ENCODE peak calls at places on chromosomes 2 and 18, in seven cellular contexts. W is heart right ventricle; C is CD4-positive, alpha-beta T cell; G is aorta; M is mammary epithelial cell; T is Panc1; N is K562. Z is an unnamed sample.

GRCh38 chr2:172943992-172944793 is 131.5 kb upstream of the MAP3K20 start:
- DNase-seq in W (no peak), C (no peak), G (no peak), M (peak), T (no peak), N (no peak), Z (no peak)

GRCh38 chr18:76018211-76018610 is 476.8 kb downstream of the ZNF516 start:
- DNase-seq in W (no peak), C (no peak), G (no peak), M (no peak), T (no peak), N (no peak), Z (no peak)

GRCh38 chr2:241895732-241896641 is 26.5 kb downstream of the RTP5 start:
- DNase-seq in W (no peak), C (no peak), G (peak), M (peak), T (no peak), N (no peak), Z (peak)

GRCh38 chr2:164803772-164804466 is 37.7 kb downstream of the COBLL1 start:
- DNase-seq in W (no peak), C (no peak), G (no peak), M (no peak), T (no peak), N (peak), Z (no peak)

GRCh38 chr2:152505495-152505906 is 170.5 kb downstream of the FMNL2 start:
- DNase-seq in W (peak), C (no peak), G (peak), M (peak), T (peak), N (peak), Z (peak)

GRCh38 chr2:16069933-16070647 is 129.7 kb downstream of the MYCN start:
- DNase-seq in W (no peak), C (no peak), G (no peak), M (peak), T (no peak), N (no peak), Z (no peak)

GRCh38 chr2:216698895-216699294 is 3.5 kb upstream of the IGFBP5 start:
- DNase-seq in W (no peak), C (no peak), G (peak), M (peak), T (peak), N (peak), Z (peak)

GRCh38 chr2:119528036-119528435 is 3.8 kb upstream of the SCTR start:
- DNase-seq in W (no peak), C (no peak), G (no peak), M (no peak), T (no peak), N (no peak), Z (no peak)

GRCh38 chr2:217398860-217399259 is 539.0 kb upstream of the TNP1 start:
- DNase-seq in W (peak), C (no peak), G (no peak), M (no peak), T (no peak), N (no peak), Z (no peak)

GRCh38 chr2:226536410-226536809 is 263.2 kb downstream of the IRS1 start:
- DNase-seq in W (no peak), C (no peak), G (no peak), M (no peak), T (no peak), N (no peak), Z (no peak)

GRCh38 chr2:226544581-226545210 is 254.9 kb downstream of the IRS1 start:
- DNase-seq in W (no peak), C (no peak), G (no peak), M (no peak), T (no peak), N (no peak), Z (no peak)

DNA sequence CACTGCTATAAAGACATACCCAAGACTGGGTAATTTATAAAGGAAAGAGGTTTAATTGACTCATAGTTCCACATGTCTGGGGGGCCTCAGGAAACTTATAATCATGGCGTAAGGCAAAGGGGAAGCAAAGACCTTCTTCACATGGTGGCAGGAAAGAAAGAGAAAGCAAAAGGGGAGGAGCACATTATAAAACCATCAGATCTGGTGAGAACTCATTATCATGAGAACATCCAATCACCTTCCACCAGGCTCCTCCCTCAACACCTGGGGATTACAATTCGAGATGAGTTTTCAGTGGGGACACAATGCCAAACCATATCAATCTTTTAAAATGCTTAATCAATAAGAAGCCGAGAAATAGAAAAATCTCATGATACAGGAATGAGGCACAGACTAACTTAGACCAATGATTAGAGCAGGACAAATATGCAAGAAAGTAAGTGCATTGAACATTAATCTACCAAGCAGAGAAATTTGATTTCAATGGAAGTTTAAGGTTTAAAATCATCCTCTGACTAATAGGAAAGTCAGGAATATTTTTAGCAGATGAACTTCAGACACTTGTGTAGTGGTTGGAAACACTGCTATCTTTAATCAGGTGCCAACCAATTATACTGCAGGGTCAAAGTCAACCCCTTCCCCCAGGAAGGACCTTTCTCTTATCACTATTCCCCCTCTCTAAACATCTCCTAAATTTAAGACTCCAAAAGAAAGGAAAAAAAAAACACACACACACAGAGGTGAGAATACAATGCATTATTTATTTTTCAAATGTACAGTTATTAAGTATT is 259.2 kb downstream of the IRS1 start:
- DNase-seq in W (no peak), C (no peak), G (no peak), M (no peak), T (no peak), N (no peak), Z (no peak)
- H3K27ac ChIP-seq in W (peak), C (no peak), G (no peak), M (no peak), T (no peak), N (no peak), Z (no peak)

GRCh38 chr2:170492010-170492409 is 223.1 kb upstream of the SP5 start:
- DNase-seq in W (no peak), C (no peak), G (no peak), M (no peak), T (no peak), N (no peak), Z (no peak)
- H3K27ac ChIP-seq in W (no peak), C (no peak), G (no peak), M (no peak), T (no peak), N (no peak), Z (no peak)

GRCh38 chr2:178195390-178196166 is 1.3 kb downstream of the OSBPL6 start:
- DNase-seq in W (no peak), C (no peak), G (no peak), M (no peak), T (no peak), N (no peak), Z (no peak)

GRCh38 chr2:178193496-178193822 is 853 bp upstream of the OSBPL6 start:
- DNase-seq in W (no peak), C (no peak), G (no peak), M (no peak), T (no peak), N (no peak), Z (no peak)

GRCh38 chr2:178194600-178195389 is 483 bp downstream of the OSBPL6 start:
- DNase-seq in W (peak), C (no peak), G (peak), M (peak), T (no peak), N (peak), Z (peak)

GRCh38 chr2:178190938-178191910 is 3.1 kb upstream of the OSBPL6 start:
- DNase-seq in W (no peak), C (no peak), G (no peak), M (peak), T (no peak), N (no peak), Z (no peak)

DNA sequence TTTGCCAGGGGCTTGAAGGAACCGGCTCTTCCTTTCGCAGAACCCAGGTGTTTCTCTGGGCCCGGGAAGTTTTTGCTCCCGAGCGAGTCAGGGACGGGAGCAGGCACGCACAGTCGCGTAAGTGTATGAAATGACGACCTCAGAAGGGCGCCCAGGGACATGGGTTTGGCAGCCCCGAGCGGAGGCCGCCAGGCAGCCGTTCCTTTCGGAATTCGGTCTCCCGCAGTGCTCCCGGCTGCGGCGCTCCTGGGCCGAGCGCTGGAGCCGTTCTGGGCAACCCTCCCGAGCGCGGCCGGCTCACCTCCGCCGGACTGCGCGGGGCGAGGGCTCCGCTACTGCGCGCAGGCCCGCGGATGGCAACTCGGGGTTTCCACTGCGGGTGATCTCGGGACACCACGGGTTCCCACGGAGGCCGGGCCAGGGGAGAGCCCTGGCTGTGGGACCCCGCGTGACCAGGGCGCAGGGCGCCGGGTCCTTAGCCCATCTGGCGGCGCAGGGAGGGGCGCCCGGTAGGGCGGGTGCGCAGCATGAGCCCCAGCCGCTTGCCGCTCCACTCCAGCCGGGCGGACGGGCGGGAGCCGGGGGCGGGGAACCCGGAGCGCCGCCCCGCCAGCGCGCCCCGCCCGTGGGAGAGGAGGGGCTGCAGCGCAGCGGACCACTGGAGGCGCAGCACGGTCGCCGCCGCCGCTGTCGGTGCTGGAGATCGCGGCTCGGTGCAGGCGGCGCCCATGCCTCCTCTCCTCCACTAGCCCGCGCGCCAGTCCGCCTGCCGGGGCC is at the start of gene OSBPL6:
- DNase-seq in W (peak), C (peak), G (peak), M (peak), T (no peak), N (peak), Z (peak)
- H3K27ac ChIP-seq in W (peak), C (no peak), G (peak), M (peak), T (no peak), N (peak), Z (peak)

GRCh38 chr2:85827879-85828569 is 60.8 kb downstream of the ST3GAL5 start:
- DNase-seq in W (no peak), C (no peak), G (no peak), M (no peak), T (no peak), N (no peak), Z (no peak)

GRCh38 chr2:85823951-85824350 is 64.8 kb downstream of the ST3GAL5 start:
- DNase-seq in W (no peak), C (no peak), G (no peak), M (no peak), T (no peak), N (no peak), Z (no peak)

GRCh38 chr2:85828725-85829124 is 60.1 kb downstream of the ST3GAL5 start:
- DNase-seq in W (no peak), C (no peak), G (no peak), M (no peak), T (no peak), N (no peak), Z (no peak)

GRCh38 chr2:85830645-85831044 is 58.1 kb downstream of the ST3GAL5 start:
- DNase-seq in W (no peak), C (no peak), G (no peak), M (no peak), T (no peak), N (no peak), Z (no peak)

GRCh38 chr2:85826990-85827878 is 61.6 kb downstream of the ST3GAL5 start:
- DNase-seq in W (peak), C (peak), G (peak), M (peak), T (peak), N (peak), Z (peak)
- H3K27ac ChIP-seq in W (no peak), C (no peak), G (no peak), M (no peak), T (no peak), N (no peak), Z (no peak)

GRCh38 chr2:143026411-143027054 is 102.7 kb upstream of the ARHGAP15 start:
- DNase-seq in W (peak), C (no peak), G (peak), M (no peak), T (no peak), N (no peak), Z (no peak)

GRCh38 chr2:143030127-143030526 is 99.1 kb upstream of the ARHGAP15 start:
- DNase-seq in W (no peak), C (no peak), G (no peak), M (no peak), T (no peak), N (no peak), Z (no peak)

GRCh38 chr2:143034292-143035074 is 94.7 kb upstream of the ARHGAP15 start:
- DNase-seq in W (no peak), C (peak), G (no peak), M (peak), T (peak), N (peak), Z (peak)

GRCh38 chr2:143029141-143029540 is 100.1 kb upstream of the ARHGAP15 start:
- DNase-seq in W (no peak), C (no peak), G (no peak), M (peak), T (no peak), N (no peak), Z (no peak)
- H3K27ac ChIP-seq in W (no peak), C (no peak), G (no peak), M (no peak), T (no peak), N (no peak), Z (no peak)

GRCh38 chr18:11909081-11909410 is 929 bp upstream of the MPPE1 start:
- DNase-seq in W (no peak), C (no peak), G (no peak), M (no peak), T (no peak), N (no peak), Z (no peak)

GRCh38 chr18:11906181-11906580 is 1.9 kb downstream of the MPPE1 start:
- DNase-seq in W (no peak), C (no peak), G (no peak), M (no peak), T (no peak), N (no peak), Z (no peak)

GRCh38 chr18:11908182-11909080 is at the start of gene MPPE1:
- DNase-seq in W (peak), C (peak), G (peak), M (peak), T (no peak), N (peak), Z (peak)

GRCh38 chr18:11906926-11907874 is 917 bp downstream of the MPPE1 start:
- DNase-seq in W (no peak), C (no peak), G (no peak), M (no peak), T (no peak), N (no peak), Z (no peak)

DNA sequence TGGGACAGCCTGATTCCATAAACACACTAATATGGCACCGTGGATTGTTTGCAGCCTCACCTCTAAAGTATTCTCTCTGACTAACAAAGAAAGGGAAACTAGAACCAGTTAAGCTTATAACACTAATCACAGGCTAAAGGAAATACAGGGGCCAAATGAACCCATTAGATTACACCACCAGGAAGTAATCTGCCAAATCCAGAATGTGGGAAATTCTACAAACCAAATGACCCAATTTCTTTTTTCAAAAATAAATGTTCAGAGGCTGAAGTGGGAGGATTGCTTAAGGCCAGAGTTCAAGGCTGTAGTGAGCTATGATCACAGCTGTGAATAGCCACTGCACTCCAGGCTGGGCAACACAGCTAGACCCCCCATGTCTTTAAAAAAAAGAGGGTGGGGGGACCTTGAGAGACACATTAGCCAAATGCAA is 1.5 kb upstream of the MPPE1 start:
- DNase-seq in W (no peak), C (no peak), G (no peak), M (peak), T (no peak), N (no peak), Z (no peak)
- H3K27ac ChIP-seq in W (peak), C (no peak), G (peak), M (peak), T (peak), N (no peak), Z (no peak)

GRCh38 chr2:20989404-20989803 is 54.5 kb downstream of the APOB start:
- DNase-seq in W (no peak), C (no peak), G (no peak), M (no peak), T (no peak), N (no peak), Z (no peak)

GRCh38 chr2:20988906-20989305 is 55.0 kb downstream of the APOB start:
- DNase-seq in W (no peak), C (no peak), G (no peak), M (no peak), T (no peak), N (no peak), Z (no peak)

GRCh38 chr2:20986540-20986939 is 57.3 kb downstream of the APOB start:
- DNase-seq in W (no peak), C (no peak), G (no peak), M (no peak), T (no peak), N (no peak), Z (no peak)

GRCh38 chr2:20983844-20984243 is 60.0 kb downstream of the APOB start:
- DNase-seq in W (no peak), C (no peak), G (no peak), M (no peak), T (no peak), N (no peak), Z (no peak)

DNA sequence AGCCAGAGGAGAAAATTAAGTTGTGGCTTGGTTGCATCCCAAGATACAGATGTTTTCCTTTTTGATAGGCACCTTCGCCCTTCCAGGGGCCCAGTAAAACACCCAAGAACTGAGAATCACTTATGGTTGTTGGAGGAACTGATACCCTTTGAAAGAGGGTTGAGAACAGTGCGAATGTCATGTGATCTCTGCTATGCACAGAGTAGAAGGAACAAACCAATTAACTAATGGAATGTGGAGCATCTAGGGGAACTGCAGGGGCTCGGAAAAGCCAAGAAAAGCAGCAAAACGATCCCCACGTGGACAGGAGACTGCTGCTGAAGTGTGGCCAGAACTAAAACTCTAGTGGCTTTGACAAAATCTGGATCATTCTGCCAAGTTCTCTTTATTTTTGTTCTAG is 58.8 kb downstream of the APOB start:
- DNase-seq in W (no peak), C (no peak), G (no peak), M (no peak), T (no peak), N (no peak), Z (no peak)
- H3K27ac ChIP-seq in W (no peak), C (no peak), G (no peak), M (no peak), T (no peak), N (no peak), Z (no peak)

DNA sequence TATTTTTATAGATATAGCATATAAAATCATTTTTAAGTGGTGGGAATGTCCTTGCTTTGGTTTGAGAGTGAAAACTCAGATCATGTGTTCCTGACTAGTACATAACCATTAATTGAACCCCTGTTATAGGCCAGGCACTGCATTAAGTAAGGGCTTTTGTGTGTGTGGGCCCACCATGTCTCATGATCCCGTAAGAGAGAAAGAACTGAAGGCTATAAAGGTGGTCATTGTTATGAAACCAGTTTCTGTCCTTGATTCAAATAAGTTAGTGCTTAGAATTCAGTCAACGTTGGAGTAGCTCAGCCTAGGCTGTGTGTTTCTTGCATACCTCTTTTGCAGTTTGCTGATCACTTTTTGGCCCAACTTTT is 91.5 kb downstream of the LIMS1 start:
- DNase-seq in W (no peak), C (no peak), G (no peak), M (no peak), T (no peak), N (no peak), Z (no peak)
- H3K27ac ChIP-seq in W (no peak), C (no peak), G (no peak), M (no peak), T (peak), N (peak), Z (no peak)